ENCODE peak calls at places on chromosomes 13 and 19, in ten cellular contexts. X, A, E, I, P, B, C, H, K and U are unnamed samples.

GRCh38 chr19:15452111-15453047 is 2.6 kb upstream of the WIZ start:
- DNase-seq in X (peak; percentile 62), A (no peak), E (peak; percentile 99), I (peak; percentile 54), P (peak; percentile 27), B (peak; percentile 63), C (peak; percentile 80), H (no peak), K (no peak), U (no peak)

GRCh38 chr19:5585461-5586299 is 17.9 kb upstream of the TINCR start:
- DNase-seq in X (no peak), A (peak; percentile 18), E (peak; percentile 73), I (no peak), P (no peak), B (peak; percentile 67), C (no peak), H (peak; percentile 24), K (peak; percentile 5), U (peak; percentile 23)

GRCh38 chr19:29525901-29526729 is at the start of gene VSTM2B:
- DNase-seq in X (no peak), A (no peak), E (peak; percentile 29), I (no peak), P (no peak), B (no peak), C (no peak), H (no peak), K (no peak), U (no peak)

GRCh38 chr19:5587071-5587455 is 19.3 kb upstream of the TINCR start:
- DNase-seq in X (no peak), A (no peak), E (no peak), I (no peak), P (no peak), B (no peak), C (no peak), H (no peak), K (no peak), U (no peak)

GRCh38 chr19:17553256-17553655 is 2.2 kb upstream of the COLGALT1 start:
- DNase-seq in X (no peak), A (no peak), E (no peak), I (peak; percentile 81), P (peak; percentile 65), B (peak; percentile 87), C (peak; percentile 91), H (peak; percentile 57), K (no peak), U (no peak)

GRCh38 chr13:98541701-98542203 is 35.2 kb downstream of the STK24 start:
- DNase-seq in X (no peak), A (no peak), E (no peak), I (no peak), P (no peak), B (peak; percentile 27), C (peak; percentile 21), H (no peak), K (no peak), U (no peak)

GRCh38 chr13:62085832-62086231 is 670.2 kb upstream of the PCDH20 start:
- DNase-seq in X (no peak), A (no peak), E (no peak), I (no peak), P (no peak), B (no peak), C (no peak), H (no peak), K (no peak), U (no peak)

GRCh38 chr13:23488442-23488841 is 54.9 kb upstream of the SACS start:
- DNase-seq in X (no peak), A (no peak), E (no peak), I (no peak), P (no peak), B (no peak), C (no peak), H (no peak), K (no peak), U (no peak)

GRCh38 chr19:51821921-51822716 is 27.2 kb downstream of the FPR3 start:
- DNase-seq in X (no peak), A (no peak), E (no peak), I (no peak), P (no peak), B (peak; percentile 45), C (no peak), H (no peak), K (no peak), U (no peak)

GRCh38 chr19:49933643-49934042 is 4.3 kb upstream of the NUP62 start:
- DNase-seq in X (no peak), A (no peak), E (no peak), I (no peak), P (no peak), B (no peak), C (no peak), H (no peak), K (no peak), U (no peak)

GRCh38 chr13:47896546-47896945 is 104.5 kb downstream of the SUCLA2 start:
- DNase-seq in X (no peak), A (no peak), E (no peak), I (no peak), P (no peak), B (no peak), C (no peak), H (no peak), K (no peak), U (no peak)

GRCh38 chr13:99289674-99290337 is 17.4 kb downstream of the GPR183 start:
- DNase-seq in X (no peak), A (peak; percentile 45), E (no peak), I (no peak), P (no peak), B (no peak), C (no peak), H (no peak), K (no peak), U (no peak)

GRCh38 chr13:114053026-114053425 is 79.2 kb upstream of the C13orf46 start:
- DNase-seq in X (no peak), A (no peak), E (no peak), I (no peak), P (no peak), B (no peak), C (peak; percentile 52), H (no peak), K (no peak), U (no peak)

GRCh38 chr13:21516806-21517205 is 57.7 kb upstream of the ZDHHC20 start:
- DNase-seq in X (no peak), A (no peak), E (no peak), I (no peak), P (no peak), B (no peak), C (no peak), H (no peak), K (no peak), U (no peak)

GRCh38 chr19:12847159-12848139 is 9.1 kb downstream of the MAST1 start:
- DNase-seq in X (peak; percentile 82), A (peak; percentile 83), E (peak; percentile 98), I (peak; percentile 31), P (no peak), B (peak; percentile 87), C (peak; percentile 68), H (peak; percentile 57), K (peak; percentile 67), U (peak; percentile 71)

GRCh38 chr19:34493038-34493648 is 11.6 kb downstream of the WTIP start:
- DNase-seq in X (no peak), A (no peak), E (no peak), I (no peak), P (no peak), B (no peak), C (no peak), H (no peak), K (no peak), U (no peak)

GRCh38 chr13:23969672-23970071 is 72.4 kb upstream of the C1QTNF9B start:
- DNase-seq in X (no peak), A (no peak), E (no peak), I (no peak), P (no peak), B (no peak), C (peak; percentile 18), H (no peak), K (no peak), U (no peak)

GRCh38 chr19:42471554-42472249 is 29.0 kb upstream of the CXCL17 start:
- DNase-seq in X (no peak), A (no peak), E (no peak), I (no peak), P (no peak), B (no peak), C (peak; percentile 21), H (no peak), K (no peak), U (no peak)

GRCh38 chr19:33470686-33471085 is 50.9 kb downstream of the PEPD start:
- DNase-seq in X (no peak), A (no peak), E (no peak), I (no peak), P (no peak), B (no peak), C (no peak), H (no peak), K (no peak), U (no peak)

GRCh38 chr13:75870397-75870801 is 234.3 kb downstream of the LMO7 start:
- DNase-seq in X (peak; percentile 49), A (no peak), E (no peak), I (no peak), P (no peak), B (peak; percentile 44), C (peak; percentile 16), H (peak; percentile 14), K (no peak), U (no peak)

GRCh38 chr19:38319421-38320258 is at the start of gene KCNK6:
- DNase-seq in X (peak; percentile 74), A (peak; percentile 40), E (peak; percentile 66), I (no peak), P (no peak), B (peak; percentile 50), C (no peak), H (no peak), K (no peak), U (peak; percentile 23)

GRCh38 chr13:31957772-31958171 is 73.8 kb upstream of the FRY start:
- DNase-seq in X (no peak), A (no peak), E (no peak), I (no peak), P (no peak), B (no peak), C (no peak), H (no peak), K (no peak), U (no peak)

GRCh38 chr19:42352893-42353259 is 27.4 kb downstream of the MEGF8 start:
- DNase-seq in X (no peak), A (no peak), E (no peak), I (no peak), P (no peak), B (no peak), C (no peak), H (no peak), K (no peak), U (no peak)

GRCh38 chr13:38922170-38922569 is 68.5 kb downstream of the STOML3 start:
- DNase-seq in X (no peak), A (no peak), E (no peak), I (no peak), P (no peak), B (no peak), C (no peak), H (no peak), K (no peak), U (no peak)

GRCh38 chr13:30216111-30216510 is 91.2 kb downstream of the KATNAL1 start:
- DNase-seq in X (no peak), A (no peak), E (peak; percentile 16), I (no peak), P (no peak), B (no peak), C (no peak), H (no peak), K (no peak), U (no peak)

GRCh38 chr13:71712988-71713653 is 153.9 kb downstream of the DACH1 start:
- DNase-seq in X (no peak), A (no peak), E (peak; percentile 13), I (no peak), P (peak; percentile 9), B (no peak), C (no peak), H (no peak), K (no peak), U (no peak)

GRCh38 chr13:26019881-26020535 is 31.8 kb downstream of the SHISA2 start:
- DNase-seq in X (no peak), A (no peak), E (no peak), I (no peak), P (peak; percentile 54), B (no peak), C (peak; percentile 12), H (no peak), K (no peak), U (no peak)

GRCh38 chr13:23021921-23022320 is 158.9 kb upstream of the SGCG start:
- DNase-seq in X (no peak), A (no peak), E (no peak), I (no peak), P (no peak), B (no peak), C (no peak), H (no peak), K (no peak), U (no peak)